ENCODE peak calls at places on chromosomes 1 and 21, in four cellular contexts. One of them, this sample, is unnamed.

GRCh38 chr1:2256430-2257244 is 28.5 kb downstream of the SKI start:
- DNase-seq in SK-N-SH: no peak
- DNase-seq in K562: no peak
- DNase-seq in HepG2: no peak
- DNase-seq in this sample: no peak

GRCh38 chr1:81894867-81895266 is 94.1 kb downstream of the ADGRL2 start:
- DNase-seq in SK-N-SH: no peak
- DNase-seq in HepG2: no peak
- DNase-seq in K562: no peak
- DNase-seq in this sample: no peak

GRCh38 chr21:34595457-34595856 is 19.5 kb downstream of the RCAN1 start:
- DNase-seq in SK-N-SH: no peak
- DNase-seq in HepG2: peak
- DNase-seq in K562: no peak
- DNase-seq in this sample: no peak

GRCh38 chr1:167499657-167500056 is 18.7 kb downstream of the CD247 start:
- DNase-seq in K562: no peak
- DNase-seq in HepG2: no peak
- DNase-seq in SK-N-SH: no peak
- DNase-seq in this sample: no peak

GRCh38 chr1:33529957-33530356 is 57.5 kb downstream of the ZSCAN20 start:
- DNase-seq in HepG2: no peak
- DNase-seq in K562: no peak
- DNase-seq in SK-N-SH: no peak
- DNase-seq in this sample: no peak

GRCh38 chr1:7993593-7994479 is 32.3 kb downstream of the ERRFI1 start:
- DNase-seq in SK-N-SH: no peak
- DNase-seq in K562: no peak
- DNase-seq in HepG2: no peak
- DNase-seq in this sample: no peak

GRCh38 chr1:6209661-6210605 is 4.0 kb downstream of the RNF207 start:
- DNase-seq in SK-N-SH: peak
- DNase-seq in HepG2: no peak
- DNase-seq in K562: peak
- DNase-seq in this sample: peak

GRCh38 chr1:82464362-82464931 is 663.7 kb downstream of the ADGRL2 start:
- DNase-seq in SK-N-SH: no peak
- DNase-seq in HepG2: no peak
- DNase-seq in K562: no peak
- DNase-seq in this sample: no peak

GRCh38 chr1:152466217-152466616 is 44.4 kb upstream of the LCE5A start:
- DNase-seq in SK-N-SH: no peak
- DNase-seq in HepG2: no peak
- DNase-seq in K562: no peak
- DNase-seq in this sample: no peak

GRCh38 chr1:85661767-85662166 is 46.5 kb downstream of the ZNHIT6 start:
- DNase-seq in SK-N-SH: no peak
- DNase-seq in HepG2: no peak
- DNase-seq in K562: no peak
- DNase-seq in this sample: no peak

GRCh38 chr1:218164930-218165686 is 120.0 kb upstream of the RRP15 start:
- DNase-seq in HepG2: no peak
- DNase-seq in SK-N-SH: peak
- DNase-seq in K562: no peak
- DNase-seq in this sample: peak

GRCh38 chr21:41410767-41411448 is 15.1 kb upstream of the MX1 start:
- DNase-seq in SK-N-SH: no peak
- DNase-seq in K562: no peak
- DNase-seq in HepG2: no peak
- DNase-seq in this sample: no peak

GRCh38 chr1:229155472-229155871 is 115.4 kb upstream of the RAB4A start:
- DNase-seq in HepG2: no peak
- DNase-seq in SK-N-SH: no peak
- DNase-seq in K562: no peak
- DNase-seq in this sample: no peak

GRCh38 chr1:16967095-16967567 is 13.3 kb downstream of the MFAP2 start:
- DNase-seq in HepG2: no peak
- DNase-seq in K562: no peak
- DNase-seq in SK-N-SH: peak
- DNase-seq in this sample: no peak

GRCh38 chr1:156062189-156062588 is 1.2 kb downstream of the RAB25 start:
- DNase-seq in SK-N-SH: no peak
- DNase-seq in K562: no peak
- DNase-seq in HepG2: no peak
- DNase-seq in this sample: no peak

GRCh38 chr1:116434849-116435248 is 61.8 kb downstream of the ATP1A1 start:
- DNase-seq in SK-N-SH: no peak
- DNase-seq in HepG2: no peak
- DNase-seq in K562: no peak
- DNase-seq in this sample: no peak

GRCh38 chr1:227072991-227073390 is 132.9 kb downstream of the COQ8A start:
- DNase-seq in SK-N-SH: no peak
- DNase-seq in HepG2: no peak
- DNase-seq in K562: no peak
- DNase-seq in this sample: no peak

GRCh38 chr21:34807146-34807880 is 138.5 kb downstream of the CLIC6 start:
- DNase-seq in K562: no peak
- DNase-seq in HepG2: no peak
- DNase-seq in SK-N-SH: no peak
- DNase-seq in this sample: no peak

GRCh38 chr1:239221656-239222055 is 164.7 kb upstream of the CHRM3 start:
- DNase-seq in K562: no peak
- DNase-seq in HepG2: no peak
- DNase-seq in SK-N-SH: no peak
- DNase-seq in this sample: no peak

GRCh38 chr1:28359592-28360239 is 9.8 kb upstream of the PHACTR4 start:
- DNase-seq in HepG2: peak
- DNase-seq in SK-N-SH: peak
- DNase-seq in K562: peak
- DNase-seq in this sample: peak
- TF ChIP-seq FOXJ3 in HepG2: no peak
- TF ChIP-seq FOXJ3 in SK-N-SH: no peak
- TF ChIP-seq FOXJ3 in K562: no peak
- TF ChIP-seq FOXJ3 in this sample: no peak

DNA sequence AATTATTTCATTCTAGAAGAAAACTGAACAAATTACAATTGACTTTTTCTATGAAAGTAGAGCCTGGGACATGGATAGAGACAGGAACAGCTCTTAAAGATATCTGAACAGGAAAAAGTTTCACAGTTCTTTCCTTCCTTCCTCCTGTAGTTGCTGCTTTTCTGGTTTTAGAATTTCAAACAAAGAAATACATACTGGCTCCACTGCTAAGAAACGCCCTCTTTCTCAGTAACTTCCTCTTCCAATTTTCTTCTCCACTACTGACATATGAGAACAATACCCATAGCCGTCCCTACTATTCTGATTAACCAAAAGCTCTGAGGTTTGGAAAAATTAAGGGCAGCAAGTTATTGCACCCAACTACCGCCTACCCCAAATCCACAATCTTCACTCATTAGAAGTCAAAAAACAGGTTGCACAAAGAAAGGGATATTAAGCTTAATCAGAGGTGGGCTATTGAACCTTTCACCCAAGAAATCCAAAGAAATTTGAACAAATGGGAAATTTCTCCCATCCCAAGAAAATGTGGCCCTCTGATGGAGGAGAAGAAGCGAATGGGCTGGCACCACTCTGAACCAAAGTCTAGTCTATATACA is 1.9 kb downstream of the WASF2 start:
- DNase-seq in SK-N-SH: no peak
- DNase-seq in HepG2: no peak
- DNase-seq in K562: no peak
- DNase-seq in this sample: peak
- TF ChIP-seq FOXJ3 in SK-N-SH: no peak
- TF ChIP-seq FOXJ3 in HepG2: no peak
- TF ChIP-seq FOXJ3 in K562: no peak
- TF ChIP-seq FOXJ3 in this sample: no peak

DNA sequence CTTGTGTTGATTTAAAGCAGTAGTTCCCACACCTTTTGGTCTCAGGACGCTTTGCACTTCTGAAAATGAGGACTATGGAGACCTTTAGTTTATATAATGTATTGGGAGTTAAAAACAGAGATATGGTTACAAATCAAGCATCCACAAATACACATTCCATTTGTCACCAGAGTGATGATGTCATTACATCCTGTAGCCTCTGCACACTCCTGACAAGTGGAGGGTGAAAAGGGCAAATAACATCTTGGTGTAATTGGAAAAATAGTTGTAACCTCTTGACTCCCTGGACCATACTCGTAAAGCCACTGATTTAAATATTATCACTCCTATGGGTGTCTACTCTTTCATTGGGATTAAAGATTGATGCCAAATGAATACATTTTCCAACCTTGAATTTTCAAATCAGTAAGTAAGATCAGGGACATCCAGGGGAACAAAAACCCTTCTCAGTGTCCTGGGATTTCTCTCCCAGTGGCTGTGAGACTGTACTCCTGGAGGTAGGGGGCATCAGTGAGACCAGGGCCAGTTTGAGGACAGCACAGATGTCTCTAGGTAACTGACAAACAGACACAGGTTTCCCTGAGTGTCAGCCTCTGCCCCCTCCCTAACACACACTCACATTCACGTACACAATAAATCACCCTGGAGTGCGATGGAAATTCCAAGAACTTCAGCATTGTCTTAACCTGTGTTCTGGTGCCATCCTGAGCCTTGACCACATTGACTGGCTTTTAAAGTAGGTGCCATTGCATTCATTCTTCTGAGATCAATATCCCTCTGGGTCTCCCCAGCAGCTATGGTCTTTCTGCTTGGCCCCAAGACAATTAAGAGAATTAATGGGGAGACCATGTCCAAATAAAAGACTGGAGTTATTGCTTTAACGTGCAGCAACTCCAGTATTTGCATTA is 63.0 kb downstream of the NR5A2 start:
- DNase-seq in HepG2: peak
- DNase-seq in SK-N-SH: no peak
- DNase-seq in K562: peak
- DNase-seq in this sample: peak
- TF ChIP-seq FOXJ3 in HepG2: no peak
- TF ChIP-seq FOXJ3 in SK-N-SH: no peak
- TF ChIP-seq FOXJ3 in K562: no peak
- TF ChIP-seq FOXJ3 in this sample: no peak

GRCh38 chr1:173934440-173934839 is 17.3 kb upstream of the SERPINC1 start:
- DNase-seq in SK-N-SH: no peak
- DNase-seq in HepG2: no peak
- DNase-seq in K562: no peak
- DNase-seq in this sample: no peak
- TF ChIP-seq FOXJ3 in SK-N-SH: no peak
- TF ChIP-seq FOXJ3 in HepG2: no peak
- TF ChIP-seq FOXJ3 in K562: no peak
- TF ChIP-seq FOXJ3 in this sample: no peak

DNA sequence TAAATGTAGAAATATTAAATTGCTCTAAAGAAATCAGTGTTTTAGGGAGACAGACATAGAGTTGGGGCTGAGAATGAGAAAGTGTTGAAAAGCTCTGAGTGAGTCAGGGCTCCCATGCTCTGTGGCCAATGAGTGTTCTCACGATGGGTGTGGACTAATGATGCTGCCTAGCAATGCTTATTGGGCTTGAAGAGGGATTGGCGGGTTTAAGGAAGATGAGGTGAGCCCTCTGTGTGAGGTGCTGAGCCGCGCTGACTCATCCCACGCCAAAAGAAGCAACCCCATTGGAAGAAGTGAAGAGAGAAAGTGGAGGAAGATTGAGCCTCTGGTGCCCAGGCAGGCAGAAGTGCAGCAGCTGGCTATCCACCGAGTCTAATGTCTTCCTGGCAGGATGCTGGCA is 65.1 kb upstream of the DPT start:
- DNase-seq in K562: no peak
- DNase-seq in HepG2: no peak
- DNase-seq in SK-N-SH: no peak
- DNase-seq in this sample: no peak
- TF ChIP-seq FOXJ3 in K562: no peak
- TF ChIP-seq FOXJ3 in HepG2: no peak
- TF ChIP-seq FOXJ3 in SK-N-SH: no peak
- TF ChIP-seq FOXJ3 in this sample: no peak

GRCh38 chr1:18739408-18739807 is 108.8 kb downstream of the PAX7 start:
- DNase-seq in K562: no peak
- DNase-seq in SK-N-SH: no peak
- DNase-seq in HepG2: no peak
- DNase-seq in this sample: no peak

GRCh38 chr1:18740617-18741016 is 110.0 kb downstream of the PAX7 start:
- DNase-seq in SK-N-SH: no peak
- DNase-seq in HepG2: no peak
- DNase-seq in K562: no peak
- DNase-seq in this sample: no peak

GRCh38 chr1:18746981-18747380 is 112.5 kb downstream of the TAS1R2 start:
- DNase-seq in HepG2: no peak
- DNase-seq in K562: no peak
- DNase-seq in SK-N-SH: no peak
- DNase-seq in this sample: no peak

GRCh38 chr1:18739956-18740355 is 109.3 kb downstream of the PAX7 start:
- DNase-seq in HepG2: no peak
- DNase-seq in K562: no peak
- DNase-seq in SK-N-SH: no peak
- DNase-seq in this sample: no peak

GRCh38 chr1:18743233-18743632 is 112.6 kb downstream of the PAX7 start:
- DNase-seq in K562: no peak
- DNase-seq in HepG2: no peak
- DNase-seq in SK-N-SH: no peak
- DNase-seq in this sample: peak
- TF ChIP-seq FOXJ3 in K562: no peak
- TF ChIP-seq FOXJ3 in HepG2: no peak
- TF ChIP-seq FOXJ3 in SK-N-SH: no peak
- TF ChIP-seq FOXJ3 in this sample: no peak

DNA sequence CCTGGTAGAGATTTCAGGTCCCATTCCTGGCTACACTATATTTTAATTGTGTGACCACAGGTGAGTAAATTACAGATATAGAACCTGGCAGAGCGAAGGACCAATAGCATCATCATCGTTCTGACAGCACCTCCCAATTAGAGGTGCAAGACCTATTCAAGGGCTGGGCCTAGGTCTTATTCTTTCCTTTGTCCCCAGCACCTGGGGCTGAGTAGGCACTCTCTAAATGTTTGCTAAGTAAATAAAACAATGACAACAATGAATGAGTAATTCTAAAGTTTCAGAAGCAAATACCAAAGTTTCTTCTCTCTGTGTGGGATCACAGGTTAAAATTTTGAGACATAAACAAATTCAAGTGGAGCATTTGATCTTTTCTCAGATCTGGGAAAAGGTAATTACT is 32.7 kb downstream of the BEND5 start:
- DNase-seq in K562: no peak
- DNase-seq in HepG2: no peak
- DNase-seq in SK-N-SH: no peak
- DNase-seq in this sample: no peak
- TF ChIP-seq FOXJ3 in K562: no peak
- TF ChIP-seq FOXJ3 in HepG2: no peak
- TF ChIP-seq FOXJ3 in SK-N-SH: no peak
- TF ChIP-seq FOXJ3 in this sample: no peak

GRCh38 chr1:55156093-55156492 is 59.1 kb downstream of the USP24 start:
- DNase-seq in K562: no peak
- DNase-seq in SK-N-SH: no peak
- DNase-seq in HepG2: no peak
- DNase-seq in this sample: no peak

GRCh38 chr1:55155522-55155921 is 59.6 kb downstream of the USP24 start:
- DNase-seq in K562: peak
- DNase-seq in SK-N-SH: peak
- DNase-seq in HepG2: no peak
- DNase-seq in this sample: peak

GRCh38 chr1:55150880-55151582 is 64.1 kb downstream of the USP24 start:
- DNase-seq in HepG2: no peak
- DNase-seq in SK-N-SH: no peak
- DNase-seq in K562: no peak
- DNase-seq in this sample: no peak

GRCh38 chr1:55154616-55155015 is 60.5 kb downstream of the USP24 start:
- DNase-seq in HepG2: no peak
- DNase-seq in K562: no peak
- DNase-seq in SK-N-SH: no peak
- DNase-seq in this sample: no peak

GRCh38 chr1:55153031-55153430 is 62.1 kb downstream of the USP24 start:
- DNase-seq in K562: no peak
- DNase-seq in HepG2: no peak
- DNase-seq in SK-N-SH: no peak
- DNase-seq in this sample: no peak
- TF ChIP-seq FOXJ3 in K562: no peak
- TF ChIP-seq FOXJ3 in HepG2: no peak
- TF ChIP-seq FOXJ3 in SK-N-SH: no peak
- TF ChIP-seq FOXJ3 in this sample: no peak